ENCODE peak calls at places on chromosomes 5 and 9, in seven cellular contexts. Y is PC-3; H is right cardiac atrium; X is CD4-positive, CD25-positive, alpha-beta regulatory T cell; D is endothelial cell of umbilical vein; M is GM23248; F is heart right ventricle. W is an unnamed sample.

GRCh38 chr5:139946006-139946405 is 97.1 kb downstream of the NRG2 start:
- DNase-seq in Y (no peak), H (no peak), X (no peak), D (no peak), M (no peak), F (no peak), W (no peak)

GRCh38 chr5:150376799-150377771 is 19.6 kb downstream of the TCOF1 start:
- DNase-seq in Y (no peak), H (no peak), X (no peak), D (no peak), M (peak), F (no peak), W (peak)

GRCh38 chr9:37621299-37621934 is 29.0 kb upstream of the TOMM5 start:
- DNase-seq in Y (no peak), H (no peak), X (no peak), D (no peak), M (no peak), F (no peak), W (peak)

GRCh38 chr9:21831841-21832509 is 29.5 kb downstream of the MTAP start:
- DNase-seq in Y (peak), H (no peak), X (peak), D (peak), M (peak), F (no peak), W (peak)

GRCh38 chr5:113804943-113805342 is 291.4 kb downstream of the YTHDC2 start:
- DNase-seq in Y (no peak), H (no peak), X (no peak), D (no peak), M (no peak), F (no peak), W (peak)

GRCh38 chr5:143398451-143399237 is 4.8 kb downstream of the NR3C1 start:
- DNase-seq in Y (peak), H (no peak), X (no peak), D (peak), M (peak), F (no peak), W (no peak)

GRCh38 chr9:106872641-106873040 is 9.7 kb downstream of the ZNF462 start:
- DNase-seq in Y (no peak), H (no peak), X (no peak), D (no peak), M (peak), F (no peak), W (no peak)

GRCh38 chr5:172051643-172052362 is 45.4 kb upstream of the FBXW11 start:
- DNase-seq in Y (peak), H (no peak), X (no peak), D (no peak), M (peak), F (no peak), W (no peak)

GRCh38 chr5:111635151-111635945 is 121.6 kb downstream of the NREP start:
- DNase-seq in Y (no peak), H (peak), X (no peak), D (no peak), M (no peak), F (no peak), W (no peak)

GRCh38 chr9:26723486-26723885 is 169.1 kb downstream of the CAAP1 start:
- DNase-seq in Y (peak), H (no peak), X (peak), D (no peak), M (peak), F (no peak), W (peak)

GRCh38 chr9:126295516-126295915 is 31.1 kb upstream of the MVB12B start:
- DNase-seq in Y (no peak), H (no peak), X (no peak), D (no peak), M (no peak), F (no peak), W (no peak)

GRCh38 chr5:90201923-90202322 is 207.6 kb downstream of the CETN3 start:
- DNase-seq in Y (peak), H (no peak), X (no peak), D (peak), M (peak), F (no peak), W (no peak)

GRCh38 chr9:5388026-5388806 is 48.5 kb upstream of the RLN1 start:
- DNase-seq in Y (no peak), H (no peak), X (no peak), D (no peak), M (peak), F (no peak), W (peak)

GRCh38 chr5:135887447-135887864 is 8.2 kb downstream of the IL9 start:
- DNase-seq in Y (peak), H (peak), X (peak), D (peak), M (peak), F (peak), W (peak)

DNA sequence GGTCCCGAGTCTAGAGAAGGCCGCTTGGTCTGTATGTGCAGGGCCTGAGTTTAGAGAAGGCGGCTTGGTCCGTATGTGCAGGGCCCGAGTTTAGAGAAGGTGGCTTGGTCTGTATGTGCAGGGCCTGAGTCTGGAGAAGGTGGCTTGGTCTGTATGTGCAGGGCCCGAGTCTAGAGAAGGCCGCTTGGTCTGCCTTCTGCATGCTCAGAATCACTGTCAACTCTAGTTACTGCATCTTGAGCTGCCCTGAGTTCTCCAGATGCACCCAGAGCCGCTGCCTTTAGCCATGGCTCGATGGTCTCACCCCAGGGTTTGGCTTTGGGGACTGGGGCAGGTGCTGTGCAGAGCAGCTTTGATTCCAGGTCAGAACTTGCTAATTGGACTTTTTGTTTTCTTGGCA is 25.7 kb upstream of the EXOC3 start:
- DNase-seq in Y (no peak), H (no peak), X (no peak), D (no peak), M (no peak), F (no peak), W (no peak)
- H3K27ac ChIP-seq in Y (no peak), H (no peak), X (no peak), D (no peak), M (peak), F (no peak), W (no peak)

GRCh38 chr5:174294891-174295620 is 249.6 kb downstream of the NSG2 start:
- DNase-seq in Y (no peak), H (no peak), X (no peak), D (no peak), M (no peak), F (no peak), W (no peak)
- H3K27ac ChIP-seq in Y (no peak), H (no peak), X (no peak), D (no peak), M (no peak), F (no peak), W (no peak)

GRCh38 chr5:132487841-132488555 is 2.6 kb downstream of the IRF1 start:
- DNase-seq in Y (no peak), H (no peak), X (no peak), D (no peak), M (no peak), F (no peak), W (no peak)
- H3K27ac ChIP-seq in Y (no peak), H (no peak), X (peak), D (no peak), M (no peak), F (no peak), W (no peak)

DNA sequence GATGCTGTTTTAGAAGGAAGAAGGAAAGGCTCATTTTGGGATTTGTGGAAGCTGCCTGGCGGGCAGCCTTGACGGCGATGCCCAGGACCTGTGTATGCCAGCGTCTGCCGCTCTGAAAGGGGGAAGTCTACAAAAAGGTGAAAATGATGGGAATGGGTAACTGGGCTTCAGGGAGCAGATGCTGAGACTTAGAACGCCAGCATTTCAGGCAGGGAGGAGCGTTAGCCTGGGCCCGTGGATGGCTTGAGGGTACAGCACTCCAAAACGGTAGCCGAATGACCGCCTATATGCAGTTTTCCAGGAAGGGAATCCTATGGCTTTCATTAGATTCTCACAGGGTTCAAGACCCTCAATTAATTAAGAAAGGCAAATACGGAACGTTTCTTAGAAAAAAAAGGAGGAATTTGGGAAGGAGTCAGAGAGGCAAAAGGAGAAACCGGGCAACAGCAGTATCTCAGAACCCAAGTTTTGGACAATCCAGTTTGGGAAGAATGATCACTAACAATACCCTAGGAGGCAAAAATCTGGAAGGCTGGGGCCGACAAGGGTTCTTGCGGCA is 655 bp downstream of the AMACR start:
- DNase-seq in Y (no peak), H (peak), X (no peak), D (no peak), M (peak), F (no peak), W (peak)
- H3K27ac ChIP-seq in Y (peak), H (peak), X (peak), D (peak), M (peak), F (peak), W (peak)

GRCh38 chr9:98429613-98430012 is 174.2 kb upstream of the TBC1D2 start:
- DNase-seq in Y (no peak), H (no peak), X (no peak), D (no peak), M (peak), F (no peak), W (peak)

GRCh38 chr9:98430535-98430934 is 175.1 kb upstream of the TBC1D2 start:
- DNase-seq in Y (no peak), H (no peak), X (no peak), D (no peak), M (peak), F (no peak), W (no peak)

GRCh38 chr9:98425079-98425478 is 169.6 kb upstream of the TBC1D2 start:
- DNase-seq in Y (no peak), H (no peak), X (no peak), D (no peak), M (no peak), F (no peak), W (no peak)

GRCh38 chr9:98427491-98427890 is 172.0 kb upstream of the TBC1D2 start:
- DNase-seq in Y (no peak), H (no peak), X (no peak), D (no peak), M (peak), F (no peak), W (no peak)

DNA sequence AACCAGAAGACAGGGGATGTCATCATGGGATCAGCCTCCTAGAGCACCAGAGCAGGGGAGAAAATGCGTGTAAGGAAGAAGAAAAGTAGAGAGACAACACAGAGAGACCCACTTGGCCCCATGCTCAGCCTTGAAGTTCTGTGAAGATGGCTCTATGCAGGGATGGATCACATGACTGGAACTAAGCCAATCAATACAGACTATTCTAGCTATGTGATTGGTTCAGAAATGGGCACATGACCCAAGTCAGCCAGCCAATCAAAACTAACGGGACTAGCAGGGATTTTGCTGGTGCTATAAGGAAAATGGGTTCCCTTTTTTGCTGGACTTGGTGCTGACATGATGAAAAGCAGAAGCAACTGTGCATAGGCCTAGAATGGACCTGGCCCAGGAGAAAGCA is 173.0 kb upstream of the TBC1D2 start:
- DNase-seq in Y (no peak), H (no peak), X (no peak), D (no peak), M (no peak), F (no peak), W (no peak)
- H3K27ac ChIP-seq in Y (no peak), H (no peak), X (no peak), D (no peak), M (no peak), F (no peak), W (no peak)

W was measured in mesendoderm.